ENCODE peak calls at places on chromosomes 13 and 19, in four cellular contexts. X is fibroblast of lung, T is colonic mucosa, L is astrocyte. W is an unnamed sample. For H3K36me3 and H3K4me1, the result is how much of the 10 kb centered on the place peaks cover.

GRCh38 chr19:42512743-42513304 is 15.5 kb downstream of the CEACAM1 start:
- DNase-seq in X (no peak), T (no peak), L (no peak), W (no peak)

GRCh38 chr13:112028481-112028880 is 38.5 kb upstream of the SOX1 start:
- DNase-seq in X (no peak), T (no peak), L (no peak), W (no peak)

GRCh38 chr19:16977306-16977705 is 49.3 kb downstream of the CPAMD8 start:
- DNase-seq in X (no peak), T (no peak), L (no peak), W (no peak)

GRCh38 chr19:45911291-45911690 is 3.3 kb downstream of the NANOS2 start:
- DNase-seq in X (no peak), T (no peak), L (no peak), W (no peak)

GRCh38 chr19:53511933-53512374 is 26.0 kb upstream of the ZNF331 start:
- DNase-seq in X (peak), T (peak), L (peak), W (peak)

GRCh38 chr19:45097776-45098520 is 5.0 kb downstream of the PPP1R37 start:
- DNase-seq in X (peak), T (peak), L (peak), W (peak)

GRCh38 chr13:26019881-26020535 is 31.8 kb downstream of the SHISA2 start:
- DNase-seq in X (peak), T (no peak), L (peak), W (peak)

GRCh38 chr13:85236431-85236830 is 562.8 kb downstream of the SLITRK6 start:
- DNase-seq in X (peak), T (no peak), L (peak), W (peak)

GRCh38 chr19:27962260-27962659 is 1250.7 kb downstream of the UQCRFS1 start:
- DNase-seq in X (no peak), T (no peak), L (peak), W (no peak)

GRCh38 chr19:30898353-30899103 is 450.7 kb downstream of the TSHZ3 start:
- DNase-seq in X (no peak), T (no peak), L (no peak), W (no peak)

GRCh38 chr19:48484247-48484893 is 15.2 kb downstream of the CYTH2 start:
- DNase-seq in X (no peak), T (no peak), L (no peak), W (no peak)

GRCh38 chr19:16185925-16186234 is 670 bp downstream of the FAM32A start:
- DNase-seq in X (no peak), T (no peak), L (no peak), W (no peak)

GRCh38 chr13:79901336-79901735 is 420.4 kb downstream of the NDFIP2 start:
- DNase-seq in X (peak), T (no peak), L (peak), W (peak)

GRCh38 chr13:93476175-93476574 is 249.6 kb downstream of the GPC6 start:
- DNase-seq in X (peak), T (no peak), L (peak), W (peak)

GRCh38 chr19:13964776-13965175 is 12.5 kb downstream of the DCAF15 start:
- DNase-seq in X (peak), T (no peak), L (peak), W (peak)

GRCh38 chr19:42846597-42846996 is 32.9 kb downstream of the PSG1 start:
- DNase-seq in X (no peak), T (no peak), L (peak), W (no peak)

GRCh38 chr19:43798546-43799409 is 3.5 kb downstream of the LYPD5 start:
- DNase-seq in X (no peak), T (peak), L (no peak), W (peak)

GRCh38 chr13:80334582-80335260 is 6.2 kb downstream of the SPRY2 start:
- DNase-seq in X (peak), T (no peak), L (peak), W (peak)

GRCh38 chr13:112843392-112844250 is 125.4 kb upstream of the MCF2L start:
- DNase-seq in X (no peak), T (no peak), L (no peak), W (no peak)

GRCh38 chr13:75637101-75637774 is 1.1 kb downstream of the LMO7 start:
- DNase-seq in X (peak), T (no peak), L (no peak), W (peak)

GRCh38 chr13:87334176-87334575 is 337.0 kb upstream of the SLITRK5 start:
- DNase-seq in X (no peak), T (no peak), L (no peak), W (no peak)

GRCh38 chr19:49490287-49491029 is 3.0 kb downstream of the RPL13A start:
- DNase-seq in X (no peak), T (no peak), L (no peak), W (no peak)

GRCh38 chr19:54893406-54893805 is 12.5 kb upstream of the NCR1 start:
- DNase-seq in X (no peak), T (no peak), L (no peak), W (no peak)

GRCh38 chr19:54162241-54162805 is 2.8 kb upstream of the LENG1 start:
- DNase-seq in X (peak), T (peak), L (peak), W (peak)

GRCh38 chr13:21670006-21670882 is 629 bp upstream of the FGF9 start:
- DNase-seq in X (peak), T (peak), L (peak), W (peak)

GRCh38 chr19:40424637-40425449 is 949 bp downstream of the SERTAD1 start:
- DNase-seq in X (peak), T (peak), L (no peak), W (peak)

GRCh38 chr19:33641261-33641660 is 19.5 kb downstream of the CHST8 start:
- DNase-seq in X (no peak), T (no peak), L (no peak), W (no peak)

GRCh38 chr13:31909889-31910551 is 121.6 kb upstream of the FRY start:
- DNase-seq in X (peak), T (peak), L (peak), W (peak)

GRCh38 chr19:55647732-55648656 is at the start of gene CCDC106:
- DNase-seq in X (peak), T (peak), L (peak), W (peak)

DNA sequence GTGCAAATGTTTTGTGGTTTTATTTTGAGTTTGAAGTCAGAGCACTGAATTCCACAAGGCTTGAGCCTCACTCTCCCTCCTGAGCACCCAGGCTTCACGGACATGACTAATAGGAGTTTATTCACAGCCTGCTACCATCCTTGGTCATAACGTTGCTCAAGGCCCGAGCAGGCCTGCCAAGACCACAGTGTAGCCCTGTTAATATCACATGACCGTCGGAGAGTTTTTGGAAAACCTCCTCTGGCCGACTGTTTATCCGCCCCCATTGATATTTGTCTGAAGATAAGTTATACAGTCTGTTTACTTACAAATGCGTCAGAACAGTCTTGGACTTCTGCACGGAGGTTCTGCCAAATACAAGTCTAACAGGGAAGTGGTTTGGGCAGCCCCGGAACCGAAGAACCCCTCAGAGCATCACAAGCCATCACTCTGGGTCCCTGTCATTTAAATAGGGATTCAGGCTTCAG is 89.9 kb downstream of the COL4A2 start:
- DNase-seq in X (peak), T (peak), L (peak), W (peak)
- H3K9ac ChIP-seq in X (peak), T (no peak), L (peak), W (peak)

GRCh38 chr13:98877466-98877865 is 100.4 kb downstream of the DOCK9 start:
- DNase-seq in X (no peak), T (no peak), L (no peak), W (no peak)
- H3K36me3 ChIP-seq in X (under half), T (under half), L (under half), W (under half)

GRCh38 chr19:3695986-3696659 is 4.1 kb downstream of the PIP5K1C start:
- DNase-seq in X (no peak), T (no peak), L (no peak), W (no peak)

GRCh38 chr19:3697671-3698385 is 2.4 kb downstream of the PIP5K1C start:
- DNase-seq in X (no peak), T (no peak), L (no peak), W (no peak)

GRCh38 chr19:3698386-3698950 is 1.8 kb downstream of the PIP5K1C start:
- DNase-seq in X (peak), T (no peak), L (no peak), W (peak)

GRCh38 chr19:3696660-3696995 is 3.6 kb downstream of the PIP5K1C start:
- DNase-seq in X (no peak), T (no peak), L (no peak), W (no peak)

GRCh38 chr19:3697094-3697493 is 3.2 kb downstream of the PIP5K1C start:
- DNase-seq in X (no peak), T (no peak), L (no peak), W (no peak)
- H3K4me1 ChIP-seq in X (under half), T (under half), L (under half), W (under half)

DNA sequence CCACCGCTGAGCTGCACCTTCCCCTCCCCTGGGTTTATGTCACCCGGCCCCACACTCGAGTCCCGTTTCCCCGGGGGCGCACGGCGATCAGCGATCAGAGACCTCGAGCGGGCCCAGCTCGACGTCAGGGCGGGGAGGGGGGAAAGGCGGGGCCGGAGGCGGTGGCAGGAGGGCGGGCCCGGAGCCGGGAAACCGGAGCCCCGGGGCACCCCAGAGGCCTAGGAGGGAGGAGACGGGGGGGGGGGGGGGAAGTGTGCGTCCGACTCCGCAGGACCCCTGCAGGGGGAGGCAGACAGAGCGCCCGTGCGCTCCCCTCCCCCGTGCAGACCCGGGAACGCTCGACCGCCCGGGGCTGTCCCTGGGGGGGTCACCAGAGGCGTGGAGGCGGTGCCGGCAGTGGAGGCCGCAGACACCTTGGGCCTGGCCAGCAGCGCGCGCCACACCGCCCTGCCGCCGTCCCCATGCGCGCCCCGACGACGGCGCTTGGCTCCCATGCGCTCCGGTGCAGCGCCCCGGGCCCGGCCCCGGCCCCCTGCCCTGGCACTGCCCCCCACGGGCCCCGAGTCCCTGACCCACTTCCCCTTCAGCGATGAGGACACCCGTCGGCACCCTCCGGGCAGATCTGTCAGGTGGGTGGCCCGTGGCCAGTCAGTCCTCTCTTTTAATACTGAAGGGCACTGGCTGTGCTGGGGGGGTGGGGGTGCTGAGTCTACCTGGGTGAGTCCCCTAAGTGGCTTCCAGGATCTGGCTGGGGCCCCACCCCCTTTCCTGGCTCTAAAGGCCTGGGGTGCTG is 11.8 kb downstream of the PDE4A start:
- DNase-seq in X (no peak), T (peak), L (no peak), W (peak)
- H3K9ac ChIP-seq in X (peak), T (peak), L (peak), W (peak)

DNA sequence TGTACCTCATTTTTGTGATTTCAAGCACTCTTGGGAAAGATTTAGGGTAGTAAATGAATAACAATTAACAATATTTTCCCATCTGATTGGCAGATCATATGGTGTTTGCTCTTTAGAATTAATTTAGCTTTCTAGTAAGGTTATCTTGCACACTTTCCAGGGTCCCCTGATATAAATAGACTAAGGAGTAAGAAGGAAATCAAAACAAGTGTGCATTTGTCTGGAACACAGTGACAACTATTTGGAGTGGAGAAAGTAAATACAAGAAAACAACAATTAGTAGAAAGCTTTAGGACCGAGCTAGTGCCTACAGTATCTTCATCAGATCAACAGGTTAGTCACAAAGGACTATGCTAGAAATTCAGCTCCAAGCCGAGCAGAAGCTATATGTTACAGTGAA is 429.5 kb downstream of the COG6 start:
- DNase-seq in X (no peak), T (no peak), L (no peak), W (no peak)
- H3K36me3 ChIP-seq in X (under half), T (under half), L (under half), W (under half)

DNA sequence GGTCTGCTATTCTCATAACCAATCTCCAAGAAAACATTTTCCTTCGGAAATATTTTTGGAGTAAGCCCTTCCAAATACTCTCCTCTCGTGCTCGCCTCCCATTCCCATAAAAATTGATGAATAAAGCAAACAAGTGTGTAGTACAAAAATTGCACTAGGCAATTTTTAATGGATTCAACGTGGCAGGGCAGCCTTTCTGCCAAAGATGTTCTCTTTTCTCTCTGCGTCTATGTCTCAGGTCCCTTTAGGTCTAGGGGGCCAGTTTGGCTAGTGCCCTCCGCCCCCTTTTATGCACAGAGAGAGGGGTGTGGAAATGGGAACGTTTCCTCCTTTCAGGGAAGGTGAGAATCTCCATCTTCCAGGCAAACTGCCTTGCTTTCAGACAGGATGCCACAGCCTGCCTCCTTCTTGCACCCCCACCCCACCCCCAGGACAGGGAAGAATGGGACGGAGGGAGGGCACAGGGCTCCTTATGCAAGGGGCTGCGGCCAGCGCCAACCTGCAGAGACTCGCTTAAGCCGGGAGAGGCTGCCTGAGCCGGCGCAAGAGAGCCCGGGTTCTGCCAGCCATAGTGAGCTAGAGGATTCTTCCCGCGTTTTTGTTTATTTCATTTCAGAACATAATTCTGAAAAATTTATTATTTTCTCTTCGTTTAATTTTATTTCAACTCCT is 2.7 kb upstream of the ZIC2 start:
- DNase-seq in X (no peak), T (peak), L (no peak), W (no peak)
- H3K4me1 ChIP-seq in X (under half), T (under half), L (under half), W (under half)

DNA sequence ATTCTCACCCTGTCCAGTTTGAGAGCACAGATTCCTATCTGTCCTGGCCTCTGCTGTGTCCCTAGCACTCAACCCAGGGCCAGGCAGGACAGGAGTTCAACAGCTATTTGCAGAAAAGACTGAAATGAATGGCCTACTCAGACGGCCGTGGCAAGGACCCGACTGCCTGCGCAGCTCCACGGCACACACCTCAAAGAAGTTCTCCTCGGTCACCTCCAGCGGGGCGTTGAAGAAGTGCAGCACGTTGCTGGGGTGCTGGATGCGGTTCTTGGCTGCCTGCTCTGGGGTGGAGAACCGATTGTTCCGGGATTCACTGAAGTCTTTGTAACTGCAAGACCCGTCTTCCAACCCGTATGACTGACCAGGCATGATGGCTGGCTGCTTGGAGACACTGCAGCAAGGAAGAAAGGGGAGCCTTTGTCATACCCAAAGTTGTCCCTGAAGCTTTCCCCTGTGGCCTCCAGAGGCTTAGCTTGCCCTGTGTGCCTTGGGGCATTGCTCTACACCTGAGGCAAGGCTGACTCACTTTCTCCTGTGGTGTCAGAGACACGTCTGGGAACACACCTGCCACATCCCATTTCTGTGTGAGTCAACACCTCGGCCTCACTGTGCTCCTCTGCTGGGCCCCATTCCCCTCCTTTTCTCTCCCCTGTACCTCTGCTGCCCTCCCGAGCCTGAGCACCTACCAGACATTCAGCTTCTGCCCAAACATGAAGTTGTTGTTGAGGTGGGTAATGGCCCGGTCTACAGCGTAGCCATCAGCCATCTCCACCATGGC is 6.8 kb upstream of the ECH1 start:
- DNase-seq in X (no peak), T (no peak), L (no peak), W (no peak)
- H3K9ac ChIP-seq in X (no peak), T (no peak), L (peak), W (peak)

GRCh38 chr19:6471076-6471475 is 7.0 kb downstream of the CRB3 start:
- DNase-seq in X (no peak), T (no peak), L (no peak), W (no peak)
- H3K36me3 ChIP-seq in X (under half), T (under half), L (under half), W (under half)

GRCh38 chr19:51367565-51368365 is 1.0 kb downstream of the CLDND2 start:
- DNase-seq in X (peak), T (peak), L (peak), W (peak)

GRCh38 chr19:51368366-51369282 is at the start of gene CLDND2:
- DNase-seq in X (no peak), T (no peak), L (no peak), W (no peak)

GRCh38 chr19:51365211-51366049 is 758 bp downstream of the ETFB start:
- DNase-seq in X (peak), T (peak), L (peak), W (peak)

GRCh38 chr19:51366050-51366998 is at the start of gene ETFB:
- DNase-seq in X (peak), T (peak), L (peak), W (peak)

GRCh38 chr19:51366999-51367564 is 894 bp upstream of the ETFB start:
- DNase-seq in X (no peak), T (no peak), L (no peak), W (peak)
- H3K4me1 ChIP-seq in X (under half), T (under half), L (under half), W (under half)